ENCODE peak calls at places on chromosomes 13 and 19, in ten cellular contexts. O is AG10803; C is NCI-H774; F is cardiac fibroblast; Y is activated CD4-positive, alpha-beta T cell treated with anti-CD3 and anti-CD28 coated beads for 4 hours; G is A172; X is left ventricle myocardium inferior; M is GM12878; Z is smooth muscle cell of the brain vasculature; R is neural crest cell. H is an unnamed sample.

GRCh38 chr13:109465151-109465550 is 321.2 kb downstream of the IRS2 start:
- DNase-seq in Y (no peak), X (no peak), M (no peak), C (no peak), O (peak; percentile 75), Z (no peak), R (no peak), G (no peak), F (peak; percentile 11), H (no peak)

GRCh38 chr19:17719730-17720486 is 628 bp downstream of the MAP1S start:
- DNase-seq in Y (peak; percentile 75), F (no peak), Z (no peak), R (no peak), M (no peak), C (peak; percentile 38), G (no peak), X (no peak), O (no peak), H (no peak)

GRCh38 chr19:17647071-17648020 is 40.8 kb downstream of the UNC13A start:
- DNase-seq in R (no peak), C (no peak), X (no peak), G (no peak), F (no peak), M (no peak), Y (no peak), O (no peak), Z (no peak), H (no peak)

GRCh38 chr13:46403851-46404731 is 17.0 kb upstream of the RUBCNL start:
- DNase-seq in M (no peak), Z (no peak), O (peak; percentile 15), X (no peak), Y (no peak), R (no peak), F (no peak), C (no peak), G (no peak), H (no peak)

GRCh38 chr13:113666324-113666660 is 727 bp upstream of the GRK1 start:
- DNase-seq in O (no peak), M (no peak), X (peak; percentile 7), Z (no peak), G (no peak), R (no peak), C (no peak), Y (no peak), F (no peak), H (no peak)

GRCh38 chr19:47826800-47827199 is 5.1 kb downstream of the CRX start:
- DNase-seq in O (no peak), Y (no peak), F (no peak), C (no peak), R (no peak), G (no peak), Z (no peak), M (no peak), X (no peak), H (no peak)

GRCh38 chr13:97226788-97227627 is 4.9 kb downstream of the MBNL2 start:
- DNase-seq in O (no peak), M (no peak), R (no peak), F (peak; percentile 74), Y (peak; percentile 44), C (no peak), Z (no peak), X (no peak), G (peak; percentile 68), H (no peak)

GRCh38 chr19:19064811-19065745 is 1.3 kb downstream of the SLC25A42 start:
- DNase-seq in Y (peak; percentile 8), Z (no peak), F (no peak), X (no peak), M (no peak), R (peak; percentile 12), G (no peak), O (no peak), C (no peak), H (no peak)

GRCh38 chr19:42306646-42307045 is 4.2 kb upstream of the PAFAH1B3 start:
- DNase-seq in O (no peak), X (no peak), C (no peak), G (no peak), F (no peak), M (no peak), Z (no peak), R (no peak), Y (no peak), H (no peak)

GRCh38 chr13:21670006-21670882 is 629 bp upstream of the FGF9 start:
- DNase-seq in O (peak; percentile 38), Z (no peak), R (peak; percentile 67), G (no peak), X (peak; percentile 53), M (no peak), Y (peak; percentile 68), C (no peak), F (peak; percentile 51), H (no peak)

GRCh38 chr13:30581582-30581981 is 36.1 kb upstream of the USPL1 start:
- DNase-seq in Z (no peak), R (no peak), M (no peak), F (peak; percentile 33), Y (no peak), C (no peak), O (no peak), X (no peak), G (no peak), H (no peak)

GRCh38 chr19:8322638-8322997 is 1.3 kb downstream of the RPS28 start:
- DNase-seq in O (no peak), F (no peak), Z (no peak), Y (no peak), C (no peak), X (no peak), R (no peak), M (no peak), G (no peak), H (no peak)

GRCh38 chr13:40803316-40803715 is 13.9 kb downstream of the SLC25A15 start:
- DNase-seq in G (no peak), F (no peak), Z (no peak), O (no peak), M (no peak), Y (no peak), C (no peak), R (no peak), X (no peak), H (no peak)

GRCh38 chr13:52670726-52671125 is 18.1 kb downstream of the SUGT1 start:
- DNase-seq in F (no peak), O (no peak), R (no peak), Y (no peak), G (no peak), Z (no peak), M (no peak), X (no peak), C (no peak), H (no peak)

GRCh38 chr19:51576850-51577249 is 5.8 kb downstream of the ZNF175 start:
- DNase-seq in Z (no peak), C (no peak), G (no peak), O (no peak), Y (no peak), R (no peak), X (no peak), F (no peak), M (no peak), H (no peak)

GRCh38 chr19:49340865-49341718 is 5.9 kb downstream of the CD37 start:
- DNase-seq in Z (no peak), X (no peak), O (no peak), C (no peak), R (no peak), Y (no peak), G (no peak), M (no peak), F (no peak), H (no peak)

GRCh38 chr19:44575116-44575700 is 38.2 kb upstream of the IGSF23 start:
- DNase-seq in G (peak; percentile 45), R (no peak), F (no peak), C (no peak), O (no peak), X (no peak), Z (no peak), M (no peak), Y (no peak), H (no peak)

GRCh38 chr13:25391932-25392331 is 20.2 kb downstream of the ATP8A2 start:
- DNase-seq in C (no peak), X (no peak), Z (no peak), F (no peak), R (no peak), G (no peak), O (no peak), M (no peak), Y (no peak), H (no peak)

GRCh38 chr19:58033741-58034475 is at the start of gene ZSCAN1:
- DNase-seq in C (no peak), X (peak; percentile 90), F (peak; percentile 79), M (no peak), O (peak; percentile 58), R (peak; percentile 73), Y (no peak), G (no peak), Z (peak; percentile 9), H (no peak)

GRCh38 chr19:43525836-43526771 is 897 bp downstream of the ETHE1 start:
- DNase-seq in M (no peak), Z (no peak), X (peak; percentile 20), R (no peak), G (no peak), O (no peak), Y (no peak), C (no peak), F (no peak), H (no peak)